ENCODE peak calls at places on chromosomes 2 and 18, in five cellular contexts. Z is WTC11; B is activated T-helper 1 cell treated with anti-CD3 and anti-CD28 coated beads, Interleukin-12 subunit alpha, Interleukin-12 subunit beta, Interleukin-2, Interleukin-4 antibody, amounts not matched to agents 30 ng/mL and 10 ng/mL and 1 ng/mL, durations not matched to agents 14 hours and 24 hours and 36 hours; X is anterior cingulate cortex; C is MM.1S. M is an unnamed sample.

GRCh38 chr2:95297088-95297487 is at the start of gene KCNIP3:
- DNase-seq in Z (peak), B (no peak), X (peak), C (no peak), M (no peak)

GRCh38 chr2:237449193-237449797 is 35.3 kb upstream of the COL6A3 start:
- DNase-seq in Z (no peak), B (no peak), X (no peak), C (no peak), M (no peak)

GRCh38 chr18:50115095-50115494 is 79.9 kb downstream of the MYO5B start:
- DNase-seq in Z (no peak), B (no peak), X (no peak), C (no peak), M (no peak)

GRCh38 chr18:23053756-23054457 is 81.4 kb upstream of the CABLES1 start:
- DNase-seq in Z (peak), B (no peak), X (no peak), C (no peak), M (no peak)

GRCh38 chr2:219442206-219443015 is 7.8 kb downstream of the SPEG start:
- DNase-seq in Z (peak), B (no peak), X (no peak), C (no peak), M (no peak)

GRCh38 chr2:13009027-13009426 is 292.3 kb downstream of the TRIB2 start:
- DNase-seq in Z (no peak), B (no peak), X (no peak), C (no peak), M (no peak)

GRCh38 chr2:25825238-25825637 is 53.0 kb downstream of the ASXL2 start:
- DNase-seq in Z (no peak), B (peak), X (no peak), C (no peak), M (no peak)

GRCh38 chr2:69499966-69500365 is 62.7 kb upstream of the NFU1 start:
- DNase-seq in Z (no peak), B (no peak), X (no peak), C (no peak), M (no peak)

GRCh38 chr2:73614105-73614504 is 28.1 kb downstream of the NAT8 start:
- DNase-seq in Z (no peak), B (no peak), X (no peak), C (peak), M (no peak)

GRCh38 chr18:23583071-23583865 is 3.0 kb downstream of the NPC1 start:
- DNase-seq in Z (no peak), B (no peak), X (peak), C (no peak), M (no peak)

M was measured in left lung.